ENCODE peak calls at places on chromosomes 12 and 14, in seven cellular contexts. O is IMR-90, J is breast epithelium, D is prostate gland, C is tibial nerve, F is A549, N is esophagus squamous epithelium. U is an unnamed sample.

GRCh38 chr12:97984951-97985350 is 522.3 kb downstream of the RMST start:
- DNase-seq in N (no peak), O (no peak), D (peak), C (no peak), F (no peak), J (no peak), U (no peak)

GRCh38 chr14:89841855-89842254 is 112.7 kb downstream of the EFCAB11 start:
- DNase-seq in C (no peak), F (no peak), D (no peak), J (no peak), O (no peak), N (no peak), U (no peak)

GRCh38 chr12:117486840-117487659 is 125.6 kb upstream of the NOS1 start:
- DNase-seq in N (no peak), D (no peak), O (no peak), C (no peak), J (no peak), F (peak), U (no peak)

GRCh38 chr12:123397400-123397799 is 13.5 kb downstream of the KMT5A start:
- DNase-seq in O (no peak), C (no peak), F (no peak), J (no peak), D (no peak), N (no peak), U (no peak)

GRCh38 chr14:80996049-80996901 is 40.9 kb downstream of the TSHR start:
- DNase-seq in J (no peak), N (no peak), C (no peak), D (peak), F (peak), O (peak), U (no peak)

GRCh38 chr14:91387135-91387849 is 30.3 kb downstream of the CCDC88C start:
- DNase-seq in O (peak), D (peak), C (no peak), F (no peak), J (no peak), N (no peak), U (no peak)

GRCh38 chr12:58918475-58918874 is 1.8 kb downstream of the LRIG3 start:
- DNase-seq in C (no peak), F (no peak), D (no peak), O (peak), J (no peak), N (no peak), U (no peak)

GRCh38 chr14:95482967-95483842 is 33.2 kb downstream of the SYNE3 start:
- DNase-seq in J (no peak), D (no peak), C (peak), F (peak), N (no peak), O (peak), U (no peak)

GRCh38 chr12:68397566-68398158 is 65.5 kb upstream of the MDM1 start:
- DNase-seq in D (no peak), N (no peak), J (no peak), F (no peak), O (no peak), C (no peak), U (peak)

GRCh38 chr14:24051162-24051788 is 534 bp upstream of the CARMIL3 start:
- DNase-seq in O (no peak), F (no peak), D (no peak), C (no peak), N (no peak), J (no peak), U (no peak)

GRCh38 chr14:95493503-95493902 is 22.9 kb downstream of the SYNE3 start:
- DNase-seq in D (no peak), N (no peak), O (no peak), J (no peak), C (no peak), F (no peak), U (no peak)

GRCh38 chr12:89346741-89347324 is 5.5 kb downstream of the DUSP6 start:
- DNase-seq in O (peak), F (no peak), D (no peak), J (no peak), C (no peak), N (no peak), U (no peak)

GRCh38 chr12:49189731-49190314 is 943 bp upstream of the TUBA1A start:
- DNase-seq in O (no peak), N (no peak), F (no peak), C (no peak), D (no peak), J (no peak), U (no peak)

GRCh38 chr14:97198813-97199212 is 401.6 kb downstream of the VRK1 start:
- DNase-seq in N (no peak), J (no peak), C (no peak), O (no peak), F (no peak), D (no peak), U (no peak)

GRCh38 chr12:84973026-84973425 is 60.4 kb upstream of the SLC6A15 start:
- DNase-seq in C (no peak), J (no peak), O (no peak), N (no peak), F (no peak), D (no peak), U (no peak)
- TF ChIP-seq POLR2A in C (no peak), J (no peak), O (no peak), N (no peak), F (no peak), D (no peak), U (no peak)

GRCh38 chr14:21694425-21694824 is 20.8 kb upstream of the OR4E1 start:
- DNase-seq in F (no peak), D (no peak), J (no peak), C (no peak), N (no peak), O (no peak), U (no peak)

GRCh38 chr14:21704340-21704737 is 30.7 kb upstream of the OR4E1 start:
- DNase-seq in O (no peak), J (no peak), D (no peak), N (no peak), F (no peak), C (no peak), U (no peak)

GRCh38 chr14:21703357-21704339 is 30.0 kb upstream of the OR4E1 start:
- DNase-seq in D (no peak), C (no peak), J (no peak), F (no peak), O (no peak), N (no peak), U (no peak)

GRCh38 chr14:21699551-21699950 is 25.9 kb upstream of the OR4E1 start:
- DNase-seq in F (no peak), O (no peak), N (no peak), D (no peak), C (no peak), J (no peak), U (no peak)
- H3K27ac ChIP-seq in F (no peak), O (no peak), N (no peak), D (no peak), C (no peak), J (no peak), U (no peak)

GRCh38 chr12:42102720-42103119 is 42.0 kb downstream of the GXYLT1 start:
- DNase-seq in N (no peak), J (no peak), F (no peak), D (no peak), O (no peak), C (no peak), U (no peak)

GRCh38 chr12:42103155-42103554 is 41.5 kb downstream of the GXYLT1 start:
- DNase-seq in C (no peak), D (no peak), O (no peak), N (no peak), J (no peak), F (no peak), U (no peak)

GRCh38 chr12:42099433-42099832 is 45.2 kb downstream of the GXYLT1 start:
- DNase-seq in N (no peak), C (no peak), F (no peak), D (no peak), J (no peak), O (no peak), U (no peak)

GRCh38 chr12:42094277-42094676 is 50.4 kb downstream of the GXYLT1 start:
- DNase-seq in F (no peak), O (peak), J (no peak), C (no peak), D (no peak), N (no peak), U (no peak)

GRCh38 chr12:42097971-42098370 is 46.7 kb downstream of the GXYLT1 start:
- DNase-seq in N (no peak), C (no peak), D (no peak), J (no peak), F (no peak), O (no peak), U (no peak)
- TF ChIP-seq POLR2A in N (no peak), C (no peak), D (no peak), J (no peak), F (no peak), O (no peak), U (no peak)

DNA sequence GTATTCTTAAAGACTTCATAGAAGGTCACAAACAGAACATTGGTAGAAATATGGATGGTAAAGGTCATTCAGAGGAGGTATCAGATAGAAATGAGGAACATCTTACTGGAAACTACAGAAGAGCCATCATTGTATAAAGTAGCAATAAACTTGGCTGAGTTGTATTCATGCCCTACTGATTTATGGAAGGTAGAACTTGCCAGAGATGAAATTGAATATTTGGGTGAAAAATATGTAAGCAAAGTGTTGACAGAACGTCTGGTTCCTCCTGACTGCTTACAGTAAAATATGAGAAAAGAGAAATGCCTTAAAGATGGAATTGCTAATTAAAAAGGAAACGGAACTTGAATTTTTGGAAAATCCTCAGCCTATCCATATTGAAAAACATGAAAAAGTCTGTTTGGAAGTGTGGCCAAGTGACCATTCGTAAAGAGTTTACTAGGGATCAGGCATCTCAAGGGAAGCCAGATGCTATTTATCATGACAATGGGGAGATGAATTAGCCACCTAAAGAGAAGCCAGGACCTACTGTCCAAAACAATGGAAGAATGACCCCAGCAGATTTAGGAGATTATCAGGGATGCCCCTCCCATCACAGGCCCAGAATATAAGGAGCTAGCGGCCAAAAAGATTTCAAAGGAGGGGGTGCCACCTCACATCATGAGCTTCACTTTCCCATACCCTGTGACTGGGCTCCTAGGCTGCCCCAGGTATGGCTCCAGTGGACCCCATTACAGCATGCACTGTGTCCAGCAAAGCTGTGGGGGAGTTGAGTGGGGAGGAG is 189.3 kb downstream of the ITPR2 start:
- DNase-seq in N (no peak), O (no peak), J (no peak), D (no peak), F (no peak), C (no peak), U (no peak)
- H3K27ac ChIP-seq in N (no peak), O (no peak), J (no peak), D (no peak), F (peak), C (no peak), U (peak)

GRCh38 chr14:105397350-105397931 is 897 bp upstream of the TEX22 start:
- DNase-seq in F (no peak), D (no peak), N (no peak), J (no peak), O (no peak), C (no peak), U (no peak)

GRCh38 chr14:105400016-105400415 is 1.7 kb downstream of the TEX22 start:
- DNase-seq in O (no peak), F (no peak), C (no peak), N (no peak), D (no peak), J (no peak), U (no peak)

GRCh38 chr14:105398726-105399440 is 545 bp downstream of the TEX22 start:
- DNase-seq in F (no peak), N (no peak), O (peak), J (no peak), C (no peak), D (no peak), U (no peak)

GRCh38 chr14:105399441-105399775 is 1.1 kb downstream of the TEX22 start:
- DNase-seq in J (no peak), O (no peak), C (no peak), D (no peak), N (no peak), F (no peak), U (no peak)

GRCh38 chr14:105398044-105398725 is at the start of gene TEX22:
- DNase-seq in F (peak), N (peak), C (peak), O (peak), D (peak), J (peak), U (peak)
- TF ChIP-seq POLR2A in F (peak), N (no peak), C (peak), O (peak), D (peak), J (peak), U (peak)

DNA sequence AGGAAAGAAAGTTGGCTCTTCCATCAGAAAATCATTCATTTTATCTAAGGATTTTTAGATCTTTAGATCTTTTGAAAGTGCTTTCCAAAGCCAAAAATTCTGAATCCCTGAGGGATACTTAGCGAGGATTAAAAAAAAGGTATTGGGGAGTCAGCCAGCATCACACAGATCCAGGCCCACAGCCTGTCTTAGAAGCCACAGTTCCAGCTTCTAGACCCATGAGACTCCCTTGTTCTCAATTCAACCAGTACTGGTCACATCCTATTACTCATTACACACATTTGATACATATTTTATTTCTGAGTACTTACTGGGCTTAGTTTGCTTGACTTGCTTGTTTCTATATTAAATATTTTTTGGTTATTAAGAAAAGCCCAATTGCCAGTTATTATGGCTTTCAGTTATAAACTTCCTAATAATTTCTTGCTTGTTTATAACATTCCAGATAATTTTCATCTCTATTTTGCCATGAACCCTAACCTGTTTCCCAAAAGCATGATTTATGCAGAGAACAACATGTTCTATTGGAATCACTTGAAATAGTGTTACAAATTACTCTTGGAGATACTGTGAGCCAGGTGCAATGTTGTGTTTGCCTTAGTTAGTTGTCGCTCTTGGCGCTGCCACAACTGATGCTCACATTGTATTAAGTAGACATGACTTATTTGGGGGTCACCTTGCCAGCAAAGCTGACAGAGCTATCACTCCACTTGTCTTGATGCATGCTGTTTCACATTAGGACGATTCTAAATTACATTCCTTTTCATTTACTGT is 49.6 kb downstream of the TSPAN8 start:
- DNase-seq in O (no peak), C (no peak), D (no peak), N (no peak), J (no peak), F (no peak), U (no peak)
- H3K27ac ChIP-seq in O (no peak), C (peak), D (no peak), N (no peak), J (no peak), F (no peak), U (peak)

GRCh38 chr12:53380104-53380796 is at the start of gene SP1:
- DNase-seq in F (peak), D (peak), N (peak), O (peak), J (peak), C (peak), U (peak)
- TF ChIP-seq POLR2A in F (peak), D (peak), N (no peak), O (peak), J (peak), C (peak), U (no peak)

DNA sequence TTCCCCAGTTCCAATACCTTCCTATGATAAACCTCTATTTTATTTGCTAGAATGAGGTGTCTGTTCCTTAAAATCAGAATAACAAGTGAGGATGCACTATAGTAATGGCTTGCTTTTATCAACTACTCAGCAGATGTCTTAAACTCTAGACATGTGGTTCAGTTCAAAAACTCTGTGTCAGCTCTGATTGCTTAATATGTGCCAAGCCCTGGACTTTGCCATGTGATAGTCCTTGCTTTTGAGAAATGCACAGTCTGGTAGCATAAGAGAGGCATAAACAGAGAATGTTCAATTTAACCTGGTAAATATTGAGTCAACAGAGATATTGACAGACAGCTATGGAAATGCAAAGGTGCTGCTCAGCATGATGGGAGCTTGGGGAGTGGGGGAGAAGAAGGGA is 254.8 kb downstream of the PDZRN4 start:
- DNase-seq in J (no peak), N (no peak), D (no peak), F (no peak), O (no peak), C (no peak), U (no peak)
- H3K27ac ChIP-seq in J (no peak), N (no peak), D (no peak), F (no peak), O (no peak), C (no peak), U (no peak)

DNA sequence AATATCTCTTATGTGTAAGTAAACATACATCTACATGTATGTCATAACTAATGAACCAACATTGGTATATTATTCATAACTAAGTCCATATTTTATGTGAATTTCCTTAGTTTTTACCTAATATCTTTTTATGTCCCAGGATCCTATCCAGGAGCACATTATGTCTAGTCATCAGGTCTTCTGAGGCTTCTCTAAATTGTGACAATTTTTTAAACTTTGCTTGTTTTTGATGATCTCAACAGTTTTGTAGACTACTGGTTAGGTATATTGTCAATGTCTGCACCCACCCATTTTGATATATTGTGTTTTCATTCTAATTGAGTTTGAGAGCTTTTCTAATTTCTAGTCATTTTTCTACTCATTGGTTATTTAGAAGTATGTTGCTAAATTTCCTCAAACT is 288.2 kb upstream of the DIO3 start:
- DNase-seq in J (no peak), D (no peak), F (no peak), O (no peak), N (no peak), C (no peak), U (no peak)
- TF ChIP-seq POLR2A in J (no peak), D (no peak), F (no peak), O (no peak), N (no peak), C (no peak), U (no peak)